ENCODE peak calls at places on chromosomes 2 and 18, in six cellular contexts. O is Karpas-422, D is H1, T is fibroblast of mammary gland, A is body of pancreas, K is gastrocnemius medialis. N is an unnamed sample.

GRCh38 chr18:69730664-69731063 is 217.0 kb downstream of the CD226 start:
- DNase-seq in D (no peak), A (no peak), O (no peak), K (no peak), T (no peak), N (no peak)

GRCh38 chr18:24271381-24272331 is 126.0 kb downstream of the OSBPL1A start:
- DNase-seq in A (peak), K (peak), T (peak), O (no peak), D (peak), N (no peak)

GRCh38 chr2:133941666-133942065 is 312.2 kb upstream of the MGAT5 start:
- DNase-seq in D (no peak), K (no peak), T (no peak), O (no peak), A (no peak), N (no peak)

GRCh38 chr2:47569658-47570398 is 166.9 kb downstream of the MSH2 start:
- DNase-seq in T (peak), A (no peak), O (peak), K (no peak), D (no peak), N (no peak)

GRCh38 chr2:156005999-156006712 is 326.4 kb downstream of the NR4A2 start:
- DNase-seq in O (no peak), A (no peak), K (no peak), D (no peak), T (peak), N (no peak)

GRCh38 chr2:6683481-6683880 is 182.2 kb downstream of the CMPK2 start:
- DNase-seq in D (no peak), T (no peak), K (no peak), A (no peak), O (no peak), N (no peak)

GRCh38 chr2:42238644-42239288 is 69.6 kb downstream of the EML4 start:
- DNase-seq in A (peak), T (peak), O (peak), D (peak), K (peak), N (no peak)

GRCh38 chr18:79553696-79554095 is 125.9 kb upstream of the CTDP1 start:
- DNase-seq in A (no peak), O (no peak), D (no peak), K (no peak), T (no peak), N (no peak)

GRCh38 chr2:232898592-232899541 is 28.8 kb downstream of the SNORC start:
- DNase-seq in K (no peak), A (no peak), T (peak), D (no peak), O (no peak), N (no peak)

GRCh38 chr2:227411320-227411989 is 23.7 kb upstream of the SCYGR1 start:
- DNase-seq in T (peak), O (no peak), K (no peak), D (no peak), A (no peak), N (no peak)

GRCh38 chr2:202044777-202045176 is 11.1 kb downstream of the FZD7 start:
- DNase-seq in D (no peak), O (no peak), K (no peak), T (no peak), A (no peak), N (no peak)

GRCh38 chr2:17971531-17971930 is 93.1 kb downstream of the KCNS3 start:
- DNase-seq in A (no peak), D (no peak), T (no peak), K (no peak), O (no peak), N (no peak)

GRCh38 chr2:95384854-95385569 is 17.5 kb upstream of the FAHD2A start:
- DNase-seq in O (no peak), A (no peak), T (peak), K (peak), D (no peak), N (no peak)

GRCh38 chr2:227374158-227374557 is 4.9 kb downstream of the TM4SF20 start:
- DNase-seq in O (no peak), T (peak), D (no peak), K (no peak), A (no peak), N (no peak)

GRCh38 chr18:57434177-57434535 is 1.0 kb upstream of the ONECUT2 start:
- DNase-seq in K (no peak), T (no peak), D (no peak), O (no peak), A (no peak), N (no peak)

GRCh38 chr2:18093196-18093595 is 214.7 kb downstream of the KCNS3 start:
- DNase-seq in T (no peak), K (no peak), A (no peak), O (no peak), D (no peak), N (no peak)

GRCh38 chr2:52668752-52669151 is 1098.9 kb upstream of the CHAC2 start:
- DNase-seq in O (no peak), K (no peak), A (no peak), T (no peak), D (no peak), N (no peak)

GRCh38 chr2:135985826-135986393 is 484 bp upstream of the DARS1 start:
- DNase-seq in D (no peak), T (no peak), A (no peak), K (no peak), O (peak), N (no peak)

GRCh38 chr2:212520340-212520739 is 18.3 kb downstream of the ERBB4 start:
- DNase-seq in T (peak), K (no peak), A (no peak), O (no peak), D (no peak), N (no peak)

GRCh38 chr2:198135481-198135934 is 331.1 kb downstream of the PLCL1 start:
- DNase-seq in O (no peak), T (no peak), A (no peak), D (no peak), K (no peak), N (no peak)

GRCh38 chr18:43422483-43422882 is 145.2 kb upstream of the SYT4 start:
- DNase-seq in T (no peak), O (no peak), A (no peak), D (no peak), K (no peak), N (no peak)

GRCh38 chr2:132909427-132909826 is 239.4 kb upstream of the LYPD1 start:
- DNase-seq in K (no peak), A (no peak), O (no peak), D (no peak), T (no peak), N (no peak)

GRCh38 chr2:20604957-20605381 is 45.9 kb downstream of the HS1BP3 start:
- DNase-seq in T (peak), K (peak), O (no peak), A (peak), D (no peak), N (no peak)

DNA sequence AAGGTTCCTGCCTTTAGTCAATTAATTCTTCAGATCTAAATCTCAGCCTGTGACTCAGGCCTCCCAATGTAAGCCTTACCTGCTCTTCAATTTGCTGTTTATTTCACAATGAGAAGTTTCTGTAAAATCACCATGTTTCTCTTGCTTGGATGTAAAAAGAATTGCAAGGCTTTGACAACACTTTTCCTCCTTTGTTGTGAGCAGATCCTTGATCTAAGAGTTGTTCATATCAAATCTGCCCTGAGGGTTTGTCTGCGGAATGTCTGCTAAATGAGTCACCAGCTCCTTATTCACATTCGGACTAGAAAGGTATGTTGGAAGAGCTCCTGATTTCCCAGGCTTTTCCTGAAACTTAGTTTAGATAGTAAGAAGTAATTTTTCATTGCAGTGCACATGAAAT is 268.2 kb upstream of the TCF4 start:
- DNase-seq in T (peak), A (no peak), O (no peak), K (no peak), D (peak), N (peak)
- H3K4me3 ChIP-seq in T (no peak), A (no peak), O (no peak), K (no peak), D (no peak), N (no peak)

GRCh38 chr2:171709011-171709685 is 21.9 kb downstream of the DYNC1I2 start:
- DNase-seq in K (no peak), A (no peak), O (no peak), T (no peak), D (no peak), N (no peak)

GRCh38 chr2:171707752-171708151 is 20.5 kb downstream of the DYNC1I2 start:
- DNase-seq in A (no peak), K (no peak), D (no peak), T (no peak), O (no peak), N (no peak)

GRCh38 chr2:171702781-171703556 is 15.7 kb downstream of the DYNC1I2 start:
- DNase-seq in D (no peak), O (no peak), K (no peak), T (peak), A (no peak), N (no peak)

GRCh38 chr2:171706152-171706803 is 19.0 kb downstream of the DYNC1I2 start:
- DNase-seq in D (no peak), K (no peak), O (peak), T (peak), A (no peak), N (no peak)

DNA sequence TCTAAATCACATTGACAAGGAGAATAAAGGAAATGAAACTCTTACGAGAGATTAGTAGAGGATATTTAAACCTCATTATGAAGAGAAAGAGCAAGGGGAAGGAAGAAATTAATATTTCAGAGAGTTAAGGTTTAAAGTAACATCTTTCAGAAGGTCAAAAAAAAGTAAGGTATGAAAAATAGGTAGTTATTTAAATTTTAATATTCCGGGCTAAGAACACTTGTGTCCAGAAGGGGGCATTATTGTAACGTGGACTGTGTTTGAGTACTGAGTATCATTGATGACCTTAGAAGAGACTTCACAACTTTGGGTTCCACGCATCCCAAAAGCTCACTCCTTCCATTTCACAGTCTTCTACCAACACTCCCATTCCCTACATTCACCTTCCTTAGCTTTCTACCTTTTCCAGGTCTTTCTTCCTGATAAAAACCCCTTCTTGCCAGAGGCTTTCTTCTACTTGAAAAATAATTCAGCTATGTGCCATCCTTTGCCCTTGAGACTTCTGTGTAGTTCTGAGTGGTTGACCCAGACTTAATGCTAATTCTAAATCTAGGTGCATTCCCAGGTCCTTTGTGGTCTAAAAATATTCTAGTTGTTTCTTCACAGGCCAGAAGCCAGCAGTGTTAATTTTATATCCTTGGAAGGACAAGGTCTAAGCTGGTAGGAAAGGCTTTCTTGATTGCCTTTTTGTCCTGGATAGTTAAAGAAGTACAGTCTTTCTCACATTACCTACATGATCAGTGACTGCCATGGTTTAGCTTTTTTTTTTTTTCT is 16.5 kb downstream of the DYNC1I2 start:
- DNase-seq in T (peak), K (no peak), O (peak), D (no peak), A (no peak), N (no peak)
- H3K4me3 ChIP-seq in T (no peak), K (no peak), O (no peak), D (no peak), A (no peak), N (no peak)

GRCh38 chr18:13641551-13642439 is 84.6 kb downstream of the FAM210A start:
- DNase-seq in T (no peak), K (no peak), D (no peak), A (no peak), O (no peak), N (no peak)
- H3K4me3 ChIP-seq in T (no peak), K (peak), D (peak), A (no peak), O (no peak), N (peak)

GRCh38 chr18:48827321-48828200 is 123.2 kb downstream of the SMAD7 start:
- DNase-seq in O (no peak), D (no peak), K (peak), A (no peak), T (peak), N (no peak)

GRCh38 chr18:48826271-48826670 is 124.5 kb downstream of the SMAD7 start:
- DNase-seq in D (no peak), K (peak), O (no peak), A (no peak), T (no peak), N (no peak)

GRCh38 chr18:48825101-48825745 is 125.5 kb downstream of the SMAD7 start:
- DNase-seq in A (no peak), T (peak), K (peak), O (no peak), D (no peak), N (no peak)

GRCh38 chr18:48828201-48828580 is 122.6 kb downstream of the SMAD7 start:
- DNase-seq in D (no peak), T (no peak), K (no peak), O (no peak), A (no peak), N (no peak)

GRCh38 chr18:48826806-48827205 is 124.0 kb downstream of the SMAD7 start:
- DNase-seq in A (no peak), O (no peak), K (peak), D (no peak), T (no peak), N (no peak)
- H3K4me3 ChIP-seq in A (no peak), O (no peak), K (no peak), D (no peak), T (no peak), N (no peak)

DNA sequence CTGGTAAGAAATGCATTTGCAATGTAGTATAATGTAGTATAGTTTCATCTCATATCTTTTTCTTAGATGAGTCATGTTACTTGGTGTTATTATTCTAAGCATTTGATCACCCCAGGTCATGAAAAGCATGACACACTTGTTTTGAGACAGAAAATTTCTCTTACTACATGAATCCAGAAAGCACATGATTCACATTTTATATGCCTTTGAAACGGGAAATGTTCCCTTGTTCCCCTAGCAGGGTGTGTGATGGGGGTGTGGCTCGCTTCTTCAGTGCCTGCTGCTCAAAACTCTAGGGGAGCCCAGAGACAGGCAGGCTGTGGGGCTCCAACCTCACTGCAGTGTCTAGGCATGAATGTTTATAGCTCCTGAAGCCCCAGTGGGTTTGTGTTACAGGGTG is 116.0 kb upstream of the RAB27B start:
- DNase-seq in T (peak), O (no peak), A (no peak), D (no peak), K (no peak), N (no peak)
- H3K4me3 ChIP-seq in T (no peak), O (no peak), A (no peak), D (no peak), K (no peak), N (no peak)

N was measured in epithelial cell of proximal tubule.